ENCODE peak calls at places on chromosome 13, in eight cellular contexts. H is sciatic nerve, D is GM04503, E is NCI-H2227 treated with DMSO at 0.1 percent for 48 hours, Q is left colon, C is ascending aorta, A is HT1080, P is NCI-H345. R is an unnamed sample.
A peak's percentile ranks its signal among the peaks of the same experiment; 100 is the strongest.

GRCh38 chr13:83798731-83799130 is 83.5 kb downstream of the SLITRK1 start:
- DNase-seq in H (no peak), E (no peak), P (no peak), C (no peak), Q (no peak), D (no peak), A (no peak), R (no peak)

GRCh38 chr13:33235564-33235963 is 50.0 kb downstream of the STARD13 start:
- DNase-seq in H (no peak), A (peak; percentile 19), D (no peak), P (no peak), Q (no peak), C (no peak), E (no peak), R (no peak)

GRCh38 chr13:29924482-29924884 is 74.1 kb upstream of the UBL3 start:
- DNase-seq in H (no peak), D (no peak), E (no peak), C (no peak), A (peak; percentile 69), P (peak; percentile 59), Q (no peak), R (no peak)

GRCh38 chr13:67238277-67238859 is 8.2 kb upstream of the PCDH9 start:
- DNase-seq in H (no peak), P (peak; percentile 42), D (no peak), C (no peak), Q (no peak), E (peak; percentile 21), A (peak; percentile 37), R (no peak)

GRCh38 chr13:26476111-26476743 is 81.3 kb upstream of the WASF3 start:
- DNase-seq in P (no peak), C (no peak), D (no peak), H (no peak), A (no peak), E (no peak), Q (no peak), R (no peak)

GRCh38 chr13:58926858-58927257 is 1236.9 kb downstream of the DIAPH3 start:
- DNase-seq in H (no peak), P (no peak), A (no peak), Q (no peak), D (no peak), E (no peak), C (no peak), R (no peak)

GRCh38 chr13:36533806-36534205 is 101.5 kb downstream of the CCNA1 start:
- DNase-seq in C (no peak), A (peak; percentile 60), Q (no peak), H (no peak), P (no peak), D (no peak), E (no peak), R (no peak)

GRCh38 chr13:23753523-23753922 is 135.7 kb downstream of the MIPEP start:
- DNase-seq in P (no peak), H (no peak), C (no peak), E (no peak), D (no peak), Q (no peak), A (peak; percentile 56), R (no peak)

GRCh38 chr13:41835871-41836270 is 125.0 kb downstream of the VWA8 start:
- DNase-seq in E (no peak), H (no peak), P (no peak), D (no peak), A (no peak), Q (no peak), C (no peak), R (no peak)

GRCh38 chr13:77168232-77168631 is 141.3 kb upstream of the FBXL3 start:
- DNase-seq in H (no peak), E (no peak), P (no peak), D (no peak), A (no peak), C (no peak), Q (no peak), R (no peak)

GRCh38 chr13:77265336-77265735 is 61.6 kb downstream of the MYCBP2 start:
- DNase-seq in H (no peak), P (no peak), C (no peak), D (no peak), A (no peak), Q (no peak), E (no peak), R (no peak)

GRCh38 chr13:96450635-96451034 is 360.7 kb downstream of the HS6ST3 start:
- DNase-seq in P (no peak), H (no peak), E (no peak), D (no peak), C (no peak), Q (no peak), A (no peak), R (no peak)

GRCh38 chr13:27977476-27978300 is 8.6 kb upstream of the CDX2 start:
- DNase-seq in E (no peak), C (no peak), P (no peak), D (no peak), H (no peak), A (no peak), Q (peak; percentile 29), R (no peak)

GRCh38 chr13:23643828-23644419 is 73.7 kb downstream of the TNFRSF19 start:
- DNase-seq in E (no peak), A (no peak), H (no peak), Q (no peak), C (no peak), P (no peak), D (no peak), R (no peak)

GRCh38 chr13:27110056-27110746 is 61.4 kb downstream of the USP12 start:
- DNase-seq in Q (no peak), D (no peak), A (no peak), C (no peak), H (no peak), E (no peak), P (no peak), R (no peak)

GRCh38 chr13:107721436-107721835 is 493.9 kb downstream of the LIG4 start:
- DNase-seq in C (no peak), P (no peak), H (no peak), Q (no peak), A (no peak), E (no peak), D (no peak), R (no peak)

GRCh38 chr13:41649659-41650058 is 192.3 kb downstream of the RGCC start:
- DNase-seq in H (no peak), E (no peak), A (no peak), P (no peak), D (no peak), C (no peak), Q (no peak), R (no peak)

GRCh38 chr13:95327190-95327589 is 25.9 kb upstream of the ABCC4 start:
- DNase-seq in A (no peak), P (no peak), D (no peak), Q (no peak), E (no peak), H (no peak), C (no peak), R (no peak)

GRCh38 chr13:46831588-46832194 is 34.7 kb upstream of the ESD start:
- DNase-seq in E (no peak), P (peak; percentile 36), Q (peak; percentile 34), H (no peak), A (peak; percentile 37), C (peak; percentile 64), D (no peak), R (no peak)

GRCh38 chr13:114107686-114108081 is 24.7 kb downstream of the RASA3 start:
- DNase-seq in Q (peak; percentile 10), D (peak; percentile 58), C (peak; percentile 62), H (no peak), E (no peak), A (peak; percentile 75), P (no peak), R (no peak)

GRCh38 chr13:76570485-76570884 is 315.7 kb downstream of the KCTD12 start:
- DNase-seq in D (no peak), Q (no peak), H (no peak), E (no peak), P (no peak), C (no peak), A (no peak), R (no peak)

GRCh38 chr13:39415403-39415802 is 187.6 kb downstream of the LHFPL6 start:
- DNase-seq in Q (peak; percentile 18), C (peak; percentile 73), E (no peak), D (no peak), P (no peak), H (peak; percentile 67), A (peak; percentile 22), R (no peak)

GRCh38 chr13:30561506-30561905 is 56.2 kb upstream of the USPL1 start:
- DNase-seq in P (no peak), Q (no peak), H (no peak), A (no peak), C (no peak), D (no peak), E (no peak), R (no peak)

GRCh38 chr13:63161219-63161618 is 1745.6 kb upstream of the PCDH20 start:
- DNase-seq in A (no peak), C (no peak), E (no peak), P (no peak), Q (no peak), H (no peak), D (no peak), R (no peak)

GRCh38 chr13:32267836-32268439 is 47.2 kb downstream of the ZAR1L start:
- DNase-seq in H (no peak), D (no peak), E (no peak), C (no peak), A (no peak), Q (peak; percentile 73), P (no peak), R (peak; percentile 44)

GRCh38 chr13:53189162-53189561 is 160.5 kb downstream of the OLFM4 start:
- DNase-seq in E (no peak), D (no peak), Q (no peak), H (no peak), A (no peak), C (no peak), P (peak; percentile 1), R (no peak)

GRCh38 chr13:91017031-91017668 is 330.3 kb upstream of the MIR17HG start:
- DNase-seq in A (peak; percentile 73), D (no peak), E (peak; percentile 79), H (peak; percentile 58), P (peak; percentile 52), C (no peak), Q (peak; percentile 8), R (no peak)

GRCh38 chr13:77811981-77812380 is 106.7 kb downstream of the EDNRB start:
- DNase-seq in C (no peak), D (no peak), H (no peak), P (no peak), A (no peak), E (no peak), Q (no peak), R (no peak)

GRCh38 chr13:109204657-109205056 is 575.2 kb downstream of the MYO16 start:
- DNase-seq in Q (no peak), H (no peak), P (no peak), C (no peak), D (no peak), A (no peak), E (no peak), R (no peak)

GRCh38 chr13:94088742-94089141 is 390.7 kb downstream of the DCT start:
- DNase-seq in E (no peak), A (no peak), C (no peak), D (no peak), P (no peak), H (no peak), Q (no peak), R (no peak)

GRCh38 chr13:112575295-112575622 is 12.7 kb downstream of the TUBGCP3 start:
- DNase-seq in D (no peak), P (no peak), E (no peak), C (no peak), A (no peak), Q (no peak), H (no peak), R (no peak)